ENCODE peak calls at places on chromosome 17, in nine cellular contexts. U is small intestine, R is MG63, I is fibroblast of the aortic adventitia, G is cardiac muscle cell, F is heart right ventricle, B is HCT116, Q is stomach, E is fibroblast of villous mesenchyme. K is an unnamed sample.

GRCh38 chr17:40857535-40857934 is 9.5 kb downstream of the KRT12 start:
- DNase-seq in G (no peak), E (peak), Q (no peak), R (no peak), B (no peak), I (peak), U (no peak), F (no peak), K (no peak)

GRCh38 chr17:83203472-83204221 is 124.2 kb downstream of the METRNL start:
- DNase-seq in I (peak), R (peak), Q (peak), G (no peak), E (peak), F (peak), U (no peak), B (no peak), K (peak)

GRCh38 chr17:1398900-1399299 is 1.1 kb downstream of the YWHAE start:
- DNase-seq in F (no peak), U (peak), I (peak), G (peak), E (no peak), R (no peak), Q (no peak), B (no peak), K (no peak)

GRCh38 chr17:8481089-8481488 is 45.4 kb downstream of the NDEL1 start:
- DNase-seq in Q (no peak), B (no peak), I (no peak), E (no peak), R (no peak), G (no peak), U (no peak), F (no peak), K (no peak)

GRCh38 chr17:40607641-40608040 is 40.0 kb downstream of the SMARCE1 start:
- DNase-seq in Q (no peak), B (no peak), R (no peak), G (no peak), I (no peak), F (no peak), E (no peak), U (no peak), K (no peak)

GRCh38 chr17:9389116-9389515 is 186.5 kb downstream of the STX8 start:
- DNase-seq in F (no peak), G (no peak), E (peak), R (peak), B (no peak), Q (no peak), I (peak), U (peak), K (no peak)

GRCh38 chr17:30358055-30358760 is 20.5 kb upstream of the CPD start:
- DNase-seq in Q (no peak), F (no peak), E (no peak), R (no peak), U (no peak), I (no peak), G (no peak), B (no peak), K (no peak)

GRCh38 chr17:72861811-72862210 is 230.7 kb downstream of the SLC39A11 start:
- DNase-seq in R (no peak), Q (no peak), F (no peak), I (no peak), E (no peak), B (no peak), U (no peak), G (no peak), K (no peak)

GRCh38 chr17:13266596-13266995 is 248.8 kb upstream of the ELAC2 start:
- DNase-seq in F (no peak), R (no peak), Q (no peak), B (no peak), G (no peak), U (no peak), E (peak), I (peak), K (no peak)

GRCh38 chr17:41446806-41447205 is 6.0 kb upstream of the KRT38 start:
- DNase-seq in I (peak), B (no peak), F (no peak), E (peak), U (no peak), Q (no peak), G (no peak), R (no peak), K (no peak)

GRCh38 chr17:27623578-27623977 is 7.4 kb upstream of the LGALS9 start:
- DNase-seq in B (no peak), F (no peak), U (no peak), I (no peak), E (no peak), R (no peak), G (no peak), Q (no peak), K (no peak)

GRCh38 chr17:79535728-79536025 is 75.2 kb downstream of the RBFOX3 start:
- DNase-seq in E (no peak), I (no peak), B (no peak), F (no peak), R (no peak), Q (no peak), G (no peak), U (no peak), K (no peak)

GRCh38 chr17:72346306-72346705 is 225.5 kb downstream of the SOX9 start:
- DNase-seq in U (peak), B (no peak), I (no peak), F (no peak), Q (no peak), R (no peak), G (no peak), E (no peak), K (no peak)

GRCh38 chr17:78745407-78746088 is 36.5 kb downstream of the CYTH1 start:
- DNase-seq in I (peak), B (no peak), E (peak), G (peak), U (peak), F (no peak), R (no peak), Q (no peak), K (no peak)

GRCh38 chr17:69643686-69644085 is 229.2 kb downstream of the MAP2K6 start:
- DNase-seq in Q (no peak), R (no peak), G (no peak), U (no peak), I (peak), B (no peak), E (no peak), F (no peak), K (no peak)

GRCh38 chr17:79965806-79966205 is 69.9 kb downstream of the TBC1D16 start:
- DNase-seq in B (no peak), Q (peak), I (no peak), G (no peak), U (no peak), F (no peak), R (peak), E (no peak), K (no peak)

GRCh38 chr17:75854881-75855309 is 240 bp downstream of the WBP2 start:
- DNase-seq in G (no peak), B (no peak), U (no peak), I (no peak), F (no peak), E (no peak), Q (no peak), R (no peak), K (no peak)

GRCh38 chr17:40605301-40605700 is 40.0 kb upstream of the CCR7 start:
- DNase-seq in B (no peak), Q (no peak), U (no peak), E (no peak), F (no peak), G (no peak), R (no peak), I (no peak), K (no peak)

GRCh38 chr17:27520571-27521185 is 64.4 kb downstream of the KSR1 start:
- DNase-seq in E (no peak), R (no peak), Q (no peak), U (no peak), B (no peak), G (no peak), F (no peak), I (no peak), K (no peak)

GRCh38 chr17:58710948-58711552 is 18.6 kb downstream of the RAD51C start:
- DNase-seq in Q (peak), U (peak), B (peak), G (peak), F (no peak), I (peak), R (no peak), E (peak), K (no peak)

GRCh38 chr17:64504769-64505319 is 1.2 kb downstream of the DDX5 start:
- DNase-seq in U (peak), Q (no peak), G (no peak), F (no peak), R (peak), I (peak), E (peak), B (no peak), K (no peak)

GRCh38 chr17:43570518-43570928 is 24.4 kb upstream of the ETV4 start:
- DNase-seq in Q (no peak), F (no peak), I (no peak), U (no peak), B (no peak), E (peak), G (no peak), R (peak), K (no peak)

GRCh38 chr17:79019631-79020584 is 4.1 kb upstream of the C1QTNF1 start:
- DNase-seq in I (peak), E (peak), Q (peak), R (peak), G (peak), F (peak), B (peak), U (peak), K (peak)

GRCh38 chr17:17366941-17367885 is 64.0 kb downstream of the NT5M start:
- DNase-seq in B (no peak), E (no peak), U (no peak), G (no peak), R (no peak), F (no peak), Q (no peak), I (no peak), K (peak)

GRCh38 chr17:59745040-59745439 is 37.6 kb downstream of the VMP1 start:
- DNase-seq in I (no peak), G (no peak), Q (no peak), E (no peak), U (no peak), R (no peak), F (no peak), B (no peak), K (no peak)

GRCh38 chr17:32854834-32855389 is 22.0 kb downstream of the MYO1D start:
- DNase-seq in E (no peak), R (no peak), F (no peak), B (no peak), G (no peak), Q (no peak), I (no peak), U (peak), K (no peak)

GRCh38 chr17:66730497-66730923 is 104.4 kb upstream of the CACNG5 start:
- DNase-seq in G (no peak), F (no peak), Q (no peak), U (no peak), I (peak), E (no peak), B (no peak), R (no peak), K (no peak)

GRCh38 chr17:8123695-8124349 is at the start of gene HES7:
- DNase-seq in I (no peak), Q (no peak), G (peak), R (no peak), B (no peak), U (no peak), E (no peak), F (no peak), K (peak)

GRCh38 chr17:1021147-1021546 is 24.2 kb downstream of the TIMM22 start:
- DNase-seq in R (no peak), B (no peak), F (no peak), Q (no peak), G (no peak), E (no peak), I (no peak), U (no peak), K (peak)

GRCh38 chr17:75266315-75267145 is 4.5 kb downstream of the MIF4GD start:
- DNase-seq in F (no peak), G (no peak), R (no peak), E (no peak), Q (no peak), B (no peak), I (no peak), U (no peak), K (no peak)

GRCh38 chr17:9360610-9361571 is 214.7 kb downstream of the STX8 start:
- DNase-seq in U (peak), I (peak), E (peak), F (no peak), B (no peak), R (no peak), Q (no peak), G (peak), K (peak)

GRCh38 chr17:78378225-78379133 is at the start of gene PGS1:
- DNase-seq in Q (peak), B (peak), G (peak), I (peak), R (peak), U (peak), E (peak), F (peak), K (peak)

GRCh38 chr17:69538795-69539194 is 124.3 kb downstream of the MAP2K6 start:
- DNase-seq in U (no peak), F (no peak), B (no peak), R (no peak), E (no peak), I (no peak), Q (no peak), G (no peak), K (no peak)

GRCh38 chr17:58344791-58345157 is 7.2 kb downstream of the SUPT4H1 start:
- DNase-seq in G (no peak), B (no peak), E (no peak), I (no peak), U (no peak), R (no peak), Q (no peak), F (no peak), K (no peak)

GRCh38 chr17:27879987-27880608 is 13.1 kb downstream of the LYRM9 start:
- DNase-seq in Q (peak), G (peak), B (no peak), U (peak), I (peak), R (peak), E (peak), F (peak), K (peak)

GRCh38 chr17:7258731-7259554 is 3.3 kb downstream of the CLDN7 start:
- DNase-seq in E (peak), Q (no peak), I (peak), U (peak), B (peak), G (no peak), R (peak), F (no peak), K (no peak)

GRCh38 chr17:50636145-50636803 is 1.6 kb downstream of the ABCC3 start:
- DNase-seq in E (peak), Q (peak), F (no peak), U (peak), G (no peak), B (no peak), R (no peak), I (no peak), K (no peak)
- H3K4me3 ChIP-seq in E (peak), Q (no peak), F (no peak), U (no peak), G (no peak), B (peak), R (no peak), I (no peak), K (no peak)

DNA sequence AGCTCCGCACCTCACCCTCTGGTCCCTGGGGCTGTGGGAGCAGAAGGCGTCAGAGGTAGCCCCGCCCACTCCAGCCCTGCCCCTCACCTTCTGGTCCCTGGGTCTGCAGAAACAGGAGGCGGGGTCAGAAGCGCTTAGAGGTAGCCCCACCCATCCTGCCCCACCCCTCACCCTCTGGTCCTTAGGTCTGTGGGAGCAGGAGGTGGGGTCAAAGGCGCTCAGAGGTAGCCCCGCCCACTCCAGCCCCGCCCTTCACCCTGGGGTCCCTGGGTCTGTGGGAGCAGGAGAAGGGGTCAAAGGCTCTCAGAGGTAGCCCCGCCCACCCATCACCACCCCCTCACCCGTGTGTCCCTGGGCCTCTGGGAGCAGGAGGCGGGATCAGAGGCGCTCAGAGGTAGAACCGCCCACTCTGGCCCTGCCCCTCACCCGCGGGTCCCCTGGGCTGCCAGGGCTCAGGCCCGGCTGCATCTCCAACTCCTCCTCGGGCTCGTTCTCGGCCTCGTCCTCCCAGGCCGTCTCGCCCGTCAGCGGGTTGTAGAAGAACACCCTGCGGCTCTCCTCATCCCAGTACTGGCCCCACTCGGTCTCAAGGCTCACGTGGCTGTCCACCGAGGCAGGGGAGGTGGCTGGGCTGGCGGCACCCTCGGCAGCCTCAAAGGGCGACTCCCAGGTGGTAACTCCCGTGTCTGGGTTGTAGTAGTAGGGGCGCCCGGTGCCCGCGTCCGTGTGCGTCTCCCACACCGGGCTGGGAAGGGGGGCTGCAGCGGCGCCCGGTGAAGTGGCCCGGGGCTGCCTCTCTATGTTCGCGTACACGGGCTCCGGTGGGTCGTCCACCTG is 27.2 kb downstream of the ARHGAP27 start:
- DNase-seq in E (peak), G (peak), B (no peak), U (peak), R (no peak), Q (no peak), F (no peak), I (no peak), K (no peak)
- H3K4me3 ChIP-seq in E (peak), G (no peak), B (no peak), U (no peak), R (no peak), Q (peak), F (no peak), I (no peak), K (peak)

DNA sequence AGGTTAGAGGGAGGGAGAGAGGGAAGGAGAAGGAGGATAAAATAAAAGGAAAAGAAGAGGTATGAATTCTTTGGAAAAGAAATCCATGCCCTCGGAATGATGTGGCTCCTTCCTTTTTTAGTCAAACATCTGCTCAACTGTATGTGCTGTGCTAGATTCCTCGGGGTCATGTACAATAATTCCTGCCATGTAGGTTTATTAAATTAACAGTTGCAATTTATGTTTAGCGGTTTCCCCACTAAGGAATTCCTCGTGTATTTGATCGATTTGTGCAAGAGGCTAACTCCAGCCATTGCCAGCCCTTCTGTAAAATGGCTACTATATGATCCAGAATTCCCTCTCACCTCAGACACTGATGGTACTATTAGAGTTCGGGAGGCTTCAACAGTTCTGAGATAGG is 83.0 kb upstream of the TBX2 start:
- DNase-seq in R (no peak), G (no peak), Q (no peak), B (no peak), U (no peak), E (no peak), F (no peak), I (no peak), K (no peak)
- H3K4me3 ChIP-seq in R (no peak), G (no peak), Q (no peak), B (no peak), U (no peak), E (no peak), F (no peak), I (no peak), K (no peak)

GRCh38 chr17:14308636-14308964 is 7.7 kb downstream of the HS3ST3B1 start:
- DNase-seq in R (no peak), U (no peak), G (no peak), F (no peak), Q (no peak), B (no peak), E (no peak), I (no peak), K (no peak)
- H3K4me3 ChIP-seq in R (peak), U (peak), G (peak), F (peak), Q (peak), B (no peak), E (peak), I (peak), K (peak)

DNA sequence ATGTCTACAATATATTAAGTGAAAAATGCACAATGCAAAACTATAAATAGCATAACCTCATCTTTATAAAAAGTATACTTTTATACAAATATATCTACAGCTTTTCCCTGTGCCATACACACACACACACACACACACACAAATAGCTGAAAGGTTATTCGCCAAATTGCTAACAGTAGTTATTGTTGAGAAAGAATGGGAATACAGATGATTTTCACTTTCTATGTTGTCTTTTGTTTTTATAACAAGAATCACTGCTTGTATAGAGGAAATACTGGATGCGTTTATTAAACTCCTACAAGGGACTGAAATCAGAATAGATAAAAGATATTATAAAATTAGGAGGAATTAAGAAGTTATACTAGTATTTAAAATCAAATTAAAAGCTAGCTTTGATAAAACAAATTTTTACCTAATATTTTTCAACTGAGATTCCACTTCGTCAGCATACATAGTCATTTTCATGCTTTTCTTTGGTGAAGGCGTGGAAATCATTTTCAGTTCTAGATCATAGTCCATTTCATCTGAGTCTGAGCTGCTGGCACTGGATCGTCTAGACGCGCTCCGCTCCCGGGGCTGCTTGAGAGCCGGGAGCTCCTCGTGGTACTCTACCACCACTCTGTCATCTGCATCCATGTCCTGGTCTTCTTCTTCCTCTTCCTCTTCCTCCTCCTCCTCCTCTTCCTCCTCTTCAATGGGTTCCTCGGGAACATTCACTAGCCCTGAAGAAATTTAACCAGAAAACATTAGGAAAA is 17.0 kb upstream of the ITGAE start:
- DNase-seq in F (no peak), B (no peak), I (no peak), E (no peak), Q (no peak), U (no peak), G (no peak), R (no peak), K (no peak)
- H3K4me3 ChIP-seq in F (no peak), B (no peak), I (no peak), E (no peak), Q (no peak), U (no peak), G (no peak), R (no peak), K (no peak)

GRCh38 chr17:68433211-68433610 is 24.1 kb downstream of the WIPI1 start:
- DNase-seq in Q (no peak), G (no peak), E (no peak), B (no peak), I (no peak), F (no peak), U (no peak), R (no peak), K (no peak)
- H3K4me3 ChIP-seq in Q (no peak), G (no peak), E (no peak), B (no peak), I (no peak), F (no peak), U (no peak), R (no peak), K (no peak)

DNA sequence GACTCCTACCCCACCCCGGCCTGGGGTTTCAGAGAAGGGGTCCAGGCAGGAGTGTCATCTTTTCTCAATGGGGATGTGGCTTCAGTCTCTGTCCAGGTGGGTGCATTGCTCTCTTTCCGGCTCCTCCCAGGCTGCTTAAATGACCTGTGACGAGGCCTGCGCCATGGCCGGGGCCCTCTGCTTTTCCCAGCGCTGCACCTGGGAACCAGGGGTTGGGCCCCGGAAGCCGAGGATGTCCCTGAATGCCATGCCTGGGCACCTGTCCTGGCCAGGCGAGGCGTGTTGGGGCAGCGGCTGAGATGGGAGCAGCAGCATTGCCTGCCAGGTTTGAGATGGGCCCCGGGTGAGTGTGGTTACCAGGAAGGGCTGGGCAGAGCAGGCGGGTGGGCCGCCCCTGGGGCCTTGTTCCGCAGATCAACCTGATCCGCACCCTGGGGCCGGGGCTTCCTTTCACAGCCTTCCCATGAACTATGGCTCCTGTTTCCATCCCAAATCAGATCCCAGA is 147.4 kb downstream of the SEC14L1 start:
- DNase-seq in R (no peak), G (no peak), F (no peak), I (no peak), E (no peak), U (peak), B (no peak), Q (no peak), K (peak)
- H3K4me3 ChIP-seq in R (peak), G (no peak), F (no peak), I (no peak), E (no peak), U (no peak), B (peak), Q (no peak), K (peak)

K was measured in psoas muscle.